ENCODE peak calls at places on chromosomes 5 and 9, in five cellular contexts. Z is colonic mucosa, R is stomach, P is neural progenitor cell, S is tibial artery. W is an unnamed sample.
A peak's percentile ranks its signal among the peaks of the same experiment; 100 is the strongest.

GRCh38 chr5:75457691-75458090 is 53.7 kb downstream of the CERT1 start:
- DNase-seq in Z (no peak), R (peak; percentile 66), P (no peak), S (no peak), W (no peak)

GRCh38 chr9:110830495-110830894 is 161.9 kb downstream of the MUSK start:
- DNase-seq in Z (no peak), R (no peak), P (no peak), S (no peak), W (no peak)

GRCh38 chr5:109035470-109035869 is 287.8 kb downstream of the FER start:
- DNase-seq in Z (no peak), R (no peak), P (no peak), S (no peak), W (no peak)

GRCh38 chr5:62143268-62144229 is 162.5 kb upstream of the KIF2A start:
- DNase-seq in Z (no peak), R (no peak), P (peak; percentile 49), S (no peak), W (no peak)

GRCh38 chr5:149358818-149359217 is 972 bp downstream of the PCYOX1L start:
- DNase-seq in Z (no peak), R (no peak), P (no peak), S (no peak), W (no peak)

GRCh38 chr5:1563617-1564181 is 39.9 kb upstream of the LPCAT1 start:
- DNase-seq in Z (no peak), R (peak; percentile 11), P (no peak), S (no peak), W (no peak)

GRCh38 chr9:107155244-107155817 is 127.7 kb upstream of the RAD23B start:
- DNase-seq in Z (no peak), R (no peak), P (no peak), S (no peak), W (no peak)

GRCh38 chr9:37302277-37302676 is 120.2 kb upstream of the GRHPR start:
- DNase-seq in Z (no peak), R (no peak), P (no peak), S (no peak), W (no peak)

GRCh38 chr9:71254592-71255277 is 133.3 kb upstream of the TRPM3 start:
- DNase-seq in Z (no peak), R (no peak), P (no peak), S (no peak), W (no peak)

GRCh38 chr5:878125-878524 is 14.5 kb downstream of the BRD9 start:
- DNase-seq in Z (no peak), R (no peak), P (no peak), S (no peak), W (no peak)

DNA sequence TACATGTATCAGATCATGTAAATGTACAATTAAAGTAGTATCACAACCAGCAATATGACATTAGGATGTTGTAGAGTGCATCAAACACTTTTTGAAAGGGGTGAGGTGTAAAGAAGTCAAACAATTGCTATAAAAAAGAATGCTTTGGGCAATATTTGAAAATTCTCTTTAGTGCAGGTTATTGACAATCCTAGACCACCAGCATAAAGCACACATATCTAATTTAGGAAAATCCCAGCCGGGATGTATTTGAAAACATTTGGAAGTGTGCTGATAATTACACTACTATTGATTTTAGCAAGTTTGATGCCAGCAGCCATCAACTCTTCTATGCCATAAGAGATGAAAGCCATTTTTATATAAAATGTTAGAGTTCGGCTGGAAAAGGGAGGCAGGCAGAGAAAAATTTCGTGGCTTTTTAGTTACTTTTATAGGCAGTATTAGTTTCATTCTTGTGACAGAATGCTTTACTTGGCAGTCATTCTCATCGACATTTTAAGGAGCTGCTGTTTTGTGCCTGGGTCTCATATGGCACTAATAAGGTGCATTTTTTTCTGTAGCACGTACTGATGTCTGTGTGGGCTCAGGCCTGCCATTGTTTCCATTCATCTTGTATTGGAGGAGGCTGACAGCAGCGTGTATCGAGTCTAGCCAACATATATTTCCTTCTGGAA is 285.7 kb downstream of the AOPEP start:
- DNase-seq in Z (no peak), R (no peak), P (no peak), S (no peak), W (no peak)
- H3K4me1 ChIP-seq in Z (no peaks in the 10 kb centered on the region), R (peaks cover 76% of the 10 kb centered on the region), P (no peaks in the 10 kb centered on the region), S (no peaks in the 10 kb centered on the region), W (peaks cover 5% of the 10 kb centered on the region)

GRCh38 chr5:81506900-81507588 is 113.1 kb upstream of the ACOT12 start:
- DNase-seq in Z (peak; percentile 48), R (peak; percentile 42), P (peak; percentile 72), S (peak; percentile 71), W (peak; percentile 50)
- TF ChIP-seq CTCF in Z (peak; percentile 64), R (peak; percentile 75), P (peak; percentile 89), S (peak; percentile 83), W (peak; percentile 85)

GRCh38 chr9:129365196-129365595 is 187.1 kb upstream of the IER5L start:
- DNase-seq in Z (no peak), R (no peak), P (no peak), S (no peak), W (no peak)

GRCh38 chr9:129367287-129367686 is 189.2 kb upstream of the IER5L start:
- DNase-seq in Z (no peak), R (no peak), P (no peak), S (no peak), W (no peak)

GRCh38 chr9:129370770-129371169 is 192.7 kb upstream of the IER5L start:
- DNase-seq in Z (no peak), R (no peak), P (no peak), S (no peak), W (no peak)

GRCh38 chr9:129373361-129373760 is 195.3 kb upstream of the IER5L start:
- DNase-seq in Z (no peak), R (no peak), P (no peak), S (no peak), W (no peak)

GRCh38 chr9:129368458-129368978 is 190.5 kb upstream of the IER5L start:
- DNase-seq in Z (no peak), R (no peak), P (no peak), S (no peak), W (no peak)
- H3K27ac ChIP-seq in Z (no peak overlapping the region), R (no peak overlapping the region), P (no peak overlapping the region), S (no peak overlapping the region), W (no peak overlapping the region)

GRCh38 chr5:143064661-143065060 is 294.5 kb downstream of the ARHGAP26 start:
- DNase-seq in Z (no peak), R (no peak), P (no peak), S (no peak), W (no peak)
- H3K4me1 ChIP-seq in Z (no peaks in the 10 kb centered on the region), R (peaks cover 74% of the 10 kb centered on the region), P (no peaks in the 10 kb centered on the region), S (no peaks in the 10 kb centered on the region), W (peaks cover 8% of the 10 kb centered on the region)

DNA sequence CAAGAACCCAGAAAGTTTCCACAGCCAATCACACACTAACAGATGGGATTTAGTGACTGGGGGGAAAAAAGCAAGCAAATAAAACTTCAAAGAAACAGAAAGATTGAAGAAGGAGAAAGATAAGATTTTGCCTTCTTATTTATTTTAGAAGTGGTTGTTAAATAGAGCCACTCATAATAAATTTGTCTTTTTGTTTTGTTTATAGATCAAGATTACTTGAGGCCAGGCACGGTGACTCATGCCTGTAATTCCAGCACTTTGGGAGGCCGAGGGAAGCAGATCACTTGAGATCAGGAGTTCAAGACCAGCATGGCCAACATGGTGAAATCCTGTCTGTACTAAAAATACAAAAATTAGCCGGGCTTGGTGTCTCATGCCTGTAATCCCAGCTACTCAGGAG is 94.9 kb upstream of the RANBP3L start:
- DNase-seq in Z (no peak), R (no peak), P (no peak), S (no peak), W (no peak)
- TF ChIP-seq CTCF in Z (no peak), R (no peak), P (no peak), S (no peak), W (no peak)

DNA sequence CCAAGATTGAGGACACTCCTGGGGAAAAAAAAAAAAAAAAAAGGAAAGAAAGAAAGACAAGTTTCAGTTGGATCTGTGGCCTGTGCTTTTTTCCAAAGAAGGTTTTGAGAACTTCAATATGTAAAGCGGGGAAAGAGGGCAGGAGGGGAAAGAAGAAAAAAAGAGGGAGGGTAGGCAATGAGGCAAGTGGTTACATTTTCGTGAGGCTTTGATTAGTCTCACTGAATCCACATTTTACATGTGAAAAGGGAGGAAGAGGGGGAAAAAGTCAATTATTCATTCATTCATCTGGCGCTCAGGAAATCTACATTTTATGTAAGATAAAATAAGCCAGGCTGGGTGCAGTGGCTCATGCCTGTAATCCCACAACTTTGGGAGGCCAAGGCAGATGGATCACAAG is 315.2 kb upstream of the PAPPA start:
- DNase-seq in Z (no peak), R (no peak), P (no peak), S (no peak), W (no peak)
- H3K27ac ChIP-seq in Z (no peak overlapping the region), R (no peak overlapping the region), P (no peak overlapping the region), S (no peak overlapping the region), W (no peak overlapping the region)

GRCh38 chr9:109186857-109187256 is 19.8 kb upstream of the FRRS1L start:
- DNase-seq in Z (no peak), R (no peak), P (no peak), S (no peak), W (no peak)
- H3K4me1 ChIP-seq in Z (no peaks in the 10 kb centered on the region), R (no peaks in the 10 kb centered on the region), P (no peaks in the 10 kb centered on the region), S (no peaks in the 10 kb centered on the region), W (no peaks in the 10 kb centered on the region)

GRCh38 chr9:98773721-98774120 is 22.6 kb downstream of the ANKS6 start:
- DNase-seq in Z (peak; percentile 13), R (no peak), P (no peak), S (no peak), W (no peak)
- TF ChIP-seq CTCF in Z (no peak), R (no peak), P (peak; percentile 24), S (no peak), W (no peak)

DNA sequence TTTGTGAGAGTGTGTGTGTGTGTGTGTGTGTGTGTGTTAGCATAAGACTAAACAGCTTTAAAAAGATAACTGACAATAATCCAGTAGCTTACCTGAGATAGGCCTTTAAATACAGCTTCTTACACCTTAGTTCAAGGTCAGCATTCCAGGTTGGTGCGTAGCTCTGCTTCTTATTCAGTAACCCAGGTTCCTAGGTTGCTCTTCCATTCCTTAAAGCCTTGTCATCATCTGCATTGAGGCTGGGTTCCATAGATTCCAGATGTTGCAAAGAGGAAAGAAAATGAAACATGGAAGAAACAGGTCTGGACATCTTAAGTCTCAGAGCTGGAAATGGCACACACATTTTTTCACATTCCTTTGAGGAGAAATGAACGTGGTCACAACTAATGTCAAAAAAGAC is 53.9 kb upstream of the CAMK4 start:
- DNase-seq in Z (no peak), R (no peak), P (no peak), S (no peak), W (no peak)
- H3K27ac ChIP-seq in Z (no peak overlapping the region), R (no peak overlapping the region), P (no peak overlapping the region), S (no peak overlapping the region), W (no peak overlapping the region)

W was measured in uterus.